ENCODE peak calls at places on chromosomes 12 and 14, in four cellular contexts. One of them, this sample, is unnamed. For H3K9me3, the result is how much of the 10 kb centered on the place peaks cover.

GRCh38 chr14:68935761-68936209 is 43.3 kb downstream of the ACTN1 start:
- DNase-seq in aorta: no peak
- DNase-seq in IMR-90: no peak
- DNase-seq in tibial artery: peak
- DNase-seq in this sample: no peak

GRCh38 chr14:59186316-59186715 is 2.2 kb upstream of the DAAM1 start:
- DNase-seq in aorta: no peak
- DNase-seq in IMR-90: no peak
- DNase-seq in tibial artery: no peak
- DNase-seq in this sample: no peak

GRCh38 chr12:57006809-57007475 is 596 bp upstream of the ZBTB39 start:
- DNase-seq in IMR-90: no peak
- DNase-seq in tibial artery: no peak
- DNase-seq in aorta: no peak
- DNase-seq in this sample: no peak

GRCh38 chr12:92871121-92871520 is 58.0 kb downstream of the EEA1 start:
- DNase-seq in aorta: no peak
- DNase-seq in IMR-90: no peak
- DNase-seq in tibial artery: no peak
- DNase-seq in this sample: peak

GRCh38 chr14:74867673-74868072 is 8.3 kb downstream of the PROX2 start:
- DNase-seq in aorta: no peak
- DNase-seq in tibial artery: peak
- DNase-seq in IMR-90: peak
- DNase-seq in this sample: no peak

GRCh38 chr12:124824195-124824594 is 39.5 kb downstream of the SCARB1 start:
- DNase-seq in IMR-90: no peak
- DNase-seq in aorta: no peak
- DNase-seq in tibial artery: no peak
- DNase-seq in this sample: no peak

GRCh38 chr12:40158592-40159111 is 52.8 kb upstream of the SLC2A13 start:
- DNase-seq in aorta: no peak
- DNase-seq in IMR-90: no peak
- DNase-seq in tibial artery: peak
- DNase-seq in this sample: no peak

GRCh38 chr14:99425272-99425681 is 55.4 kb downstream of the SETD3 start:
- DNase-seq in aorta: no peak
- DNase-seq in tibial artery: no peak
- DNase-seq in IMR-90: no peak
- DNase-seq in this sample: no peak

GRCh38 chr12:99370742-99371141 is 276.8 kb upstream of the GARIN6 start:
- DNase-seq in aorta: no peak
- DNase-seq in IMR-90: no peak
- DNase-seq in tibial artery: no peak
- DNase-seq in this sample: no peak
- H3K9me3 ChIP-seq in aorta: under half
- H3K9me3 ChIP-seq in IMR-90: under half
- H3K9me3 ChIP-seq in tibial artery: under half
- H3K9me3 ChIP-seq in this sample: under half

GRCh38 chr14:105912641-105913180 is 386.3 kb downstream of the TMEM121 start:
- DNase-seq in aorta: peak
- DNase-seq in IMR-90: no peak
- DNase-seq in tibial artery: no peak
- DNase-seq in this sample: no peak
- H3K9me3 ChIP-seq in aorta: under half
- H3K9me3 ChIP-seq in IMR-90: under half
- H3K9me3 ChIP-seq in tibial artery: under half
- H3K9me3 ChIP-seq in this sample: under half

GRCh38 chr14:62436256-62436655 is 609.0 kb downstream of the KCNH5 start:
- DNase-seq in IMR-90: no peak
- DNase-seq in tibial artery: no peak
- DNase-seq in aorta: no peak
- DNase-seq in this sample: no peak
- H3K9me3 ChIP-seq in IMR-90: under half
- H3K9me3 ChIP-seq in tibial artery: under half
- H3K9me3 ChIP-seq in aorta: under half
- H3K9me3 ChIP-seq in this sample: under half

GRCh38 chr12:80445083-80445482 is 1.0 kb downstream of the PTPRQ start:
- DNase-seq in tibial artery: no peak
- DNase-seq in aorta: no peak
- DNase-seq in IMR-90: peak
- DNase-seq in this sample: no peak
- H3K9me3 ChIP-seq in tibial artery: under half
- H3K9me3 ChIP-seq in aorta: under half
- H3K9me3 ChIP-seq in IMR-90: under half
- H3K9me3 ChIP-seq in this sample: under half

GRCh38 chr12:133120385-133121191 is 9.5 kb downstream of the ZNF891 start:
- DNase-seq in tibial artery: no peak
- DNase-seq in IMR-90: no peak
- DNase-seq in aorta: no peak
- DNase-seq in this sample: no peak

GRCh38 chr12:133129368-133130037 is 571 bp downstream of the ZNF891 start:
- DNase-seq in aorta: no peak
- DNase-seq in IMR-90: peak
- DNase-seq in tibial artery: no peak
- DNase-seq in this sample: no peak

GRCh38 chr12:133130038-133130807 is at the start of the genes ZNF10 and ZNF891:
- DNase-seq in tibial artery: peak
- DNase-seq in aorta: peak
- DNase-seq in IMR-90: peak
- DNase-seq in this sample: peak

DNA sequence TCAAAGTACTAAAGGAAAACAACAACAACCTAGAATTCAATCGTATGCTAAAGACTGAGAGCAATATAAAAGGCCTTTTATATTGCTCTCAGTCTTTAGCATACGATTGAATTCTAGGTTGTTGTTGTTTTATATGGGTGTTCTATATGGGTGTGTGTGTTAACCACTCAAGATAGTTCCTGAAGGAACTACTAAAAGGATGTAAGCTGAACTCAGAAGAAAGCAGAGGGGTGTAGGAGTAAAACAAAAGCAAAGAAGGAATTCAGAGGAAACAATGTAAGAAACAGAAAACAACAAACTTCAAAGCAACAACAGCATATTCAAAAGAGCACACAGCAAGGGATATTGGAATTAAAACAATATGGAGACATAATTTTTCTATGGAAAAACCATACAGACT is 5.4 kb downstream of the ZNF891 start:
- DNase-seq in aorta: no peak
- DNase-seq in IMR-90: no peak
- DNase-seq in tibial artery: no peak
- DNase-seq in this sample: no peak
- H3K9me3 ChIP-seq in aorta: under half
- H3K9me3 ChIP-seq in IMR-90: half or more
- H3K9me3 ChIP-seq in tibial artery: half or more
- H3K9me3 ChIP-seq in this sample: half or more

DNA sequence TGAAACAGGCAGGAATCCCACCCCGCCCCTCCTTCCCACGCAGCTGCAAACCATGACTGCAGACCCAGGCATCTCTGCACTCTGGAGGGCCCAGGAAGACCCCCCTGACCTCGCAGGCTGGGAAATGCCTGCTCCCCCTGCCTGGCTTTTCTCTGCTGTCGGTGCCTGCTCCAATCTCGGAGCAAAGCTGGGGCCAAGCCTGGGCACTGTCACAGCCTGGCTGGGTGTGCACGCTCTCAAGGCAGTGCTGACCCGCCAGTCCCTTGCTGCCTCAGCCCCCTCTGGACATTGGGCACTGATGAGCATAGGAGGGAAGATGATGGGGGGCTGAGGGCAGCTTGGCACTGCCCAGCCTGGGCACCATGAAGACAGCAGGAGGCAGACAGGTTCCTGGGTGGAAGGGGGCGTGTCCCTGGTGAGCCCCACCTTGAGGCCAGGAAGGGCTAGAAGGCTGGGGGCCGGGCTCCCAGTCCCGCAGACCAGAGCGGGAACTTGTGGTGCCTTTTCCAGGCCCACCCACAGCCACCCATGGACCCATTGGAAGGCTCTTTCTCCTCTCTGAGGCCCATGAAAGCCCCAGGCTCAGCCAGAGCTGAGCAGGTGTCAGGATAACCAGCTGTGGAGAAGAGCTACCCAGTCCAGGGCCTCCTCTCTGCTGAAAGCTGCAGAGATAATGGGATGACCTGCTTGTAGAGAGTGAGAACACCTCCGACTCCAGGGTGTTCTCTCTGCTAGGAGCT is 10.7 kb upstream of the ZNF605 start:
- DNase-seq in tibial artery: no peak
- DNase-seq in aorta: no peak
- DNase-seq in IMR-90: no peak
- DNase-seq in this sample: no peak
- H3K9me3 ChIP-seq in tibial artery: under half
- H3K9me3 ChIP-seq in aorta: under half
- H3K9me3 ChIP-seq in IMR-90: under half
- H3K9me3 ChIP-seq in this sample: under half

GRCh38 chr12:38258411-38258810 is 58.2 kb upstream of the ALG10B start:
- DNase-seq in aorta: no peak
- DNase-seq in IMR-90: no peak
- DNase-seq in tibial artery: no peak
- DNase-seq in this sample: no peak
- H3K9me3 ChIP-seq in aorta: under half
- H3K9me3 ChIP-seq in IMR-90: under half
- H3K9me3 ChIP-seq in tibial artery: under half
- H3K9me3 ChIP-seq in this sample: under half